ENCODE peak calls at places on chromosomes 11 and 22, in five cellular contexts. Q, G, I, O and D are unnamed samples.
A peak's percentile ranks its signal among the peaks of the same experiment; 100 is the strongest.

GRCh38 chr11:35540526-35540925 is 15.1 kb upstream of the PAMR1 start:
- DNase-seq in Q (no peak), O (no peak), I (no peak), G (no peak), D (no peak)

GRCh38 chr11:108027057-108027456 is 18.4 kb downstream of the CUL5 start:
- DNase-seq in I (peak; percentile 43), Q (no peak), G (no peak), O (no peak), D (no peak)

GRCh38 chr11:31412946-31413345 is 43.3 kb downstream of the DNAJC24 start:
- DNase-seq in Q (no peak), I (no peak), G (no peak), O (no peak), D (no peak)

GRCh38 chr22:44758354-44758969 is 6.1 kb downstream of the ARHGAP8 start:
- DNase-seq in I (no peak), Q (no peak), G (no peak), O (no peak), D (no peak)

GRCh38 chr11:31805629-31806185 is 5.4 kb downstream of the PAX6 start:
- DNase-seq in Q (no peak), I (peak; percentile 80), O (no peak), G (no peak), D (no peak)

GRCh38 chr22:42172385-42173172 is 42.0 kb upstream of the CYP2D6 start:
- DNase-seq in I (no peak), Q (no peak), G (peak; percentile 74), O (no peak), D (no peak)

GRCh38 chr11:606245-606644 is 9.5 kb downstream of the IRF7 start:
- DNase-seq in O (no peak), G (no peak), I (no peak), Q (no peak), D (no peak)

GRCh38 chr22:43848366-43849171 is 13.7 kb downstream of the SULT4A1 start:
- DNase-seq in G (no peak), O (peak; percentile 4), I (peak; percentile 57), Q (no peak), D (no peak)

GRCh38 chr11:111913997-111914396 is 1.5 kb downstream of the HSPB2 start:
- DNase-seq in G (peak; percentile 46), O (no peak), Q (no peak), I (no peak), D (no peak)

GRCh38 chr11:12469451-12469850 is 92.1 kb downstream of the PARVA start:
- DNase-seq in Q (no peak), G (no peak), I (no peak), O (no peak), D (no peak)
- H3K27ac ChIP-seq in Q (no peak overlapping the region), G (no peak overlapping the region), I (no peak overlapping the region), O (no peak overlapping the region), D (no peak overlapping the region)

DNA sequence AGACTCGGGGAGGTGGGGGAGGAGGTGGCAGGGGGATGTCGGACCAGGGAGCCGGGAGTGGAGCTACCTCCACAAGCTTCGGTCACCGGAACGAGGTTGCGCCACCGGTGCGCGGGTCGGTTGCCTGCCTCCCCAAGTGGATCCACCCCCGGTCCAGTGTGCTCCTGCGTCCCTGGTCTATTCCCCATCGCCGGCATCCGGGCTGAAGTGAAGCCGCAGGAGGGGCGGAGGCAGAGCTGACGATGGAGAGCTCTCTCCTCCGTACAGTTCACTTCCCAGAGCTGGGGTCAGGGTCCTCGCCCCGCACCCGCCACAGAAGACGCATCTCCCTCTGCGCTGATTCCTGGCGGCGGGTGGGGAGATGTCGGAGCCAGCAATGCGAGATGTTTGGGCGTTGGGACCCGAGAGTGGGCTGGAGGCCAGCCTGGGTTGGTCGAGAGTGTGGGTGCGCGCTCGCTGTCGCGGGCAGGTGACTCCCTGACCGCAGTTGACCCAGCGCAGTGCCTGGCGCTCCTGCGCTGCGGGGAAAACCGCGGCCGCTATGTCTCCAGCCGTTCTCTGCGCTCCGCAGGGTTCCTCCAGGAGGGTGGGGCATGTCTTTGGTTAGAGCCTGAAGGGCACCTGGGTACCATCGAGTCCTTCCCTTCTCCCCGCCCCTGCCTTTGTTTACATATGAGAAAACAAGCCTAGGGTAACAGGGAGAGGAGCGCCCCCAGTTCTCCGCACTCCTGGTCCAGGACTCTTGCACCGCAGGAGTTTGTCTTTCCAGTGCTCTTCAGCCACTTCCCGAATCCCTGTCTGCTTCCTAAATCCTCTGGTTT is 1.7 kb downstream of the C11orf96 start:
- DNase-seq in G (no peak), Q (peak; percentile 72), O (no peak), I (peak; percentile 43), D (no peak)
- TF ChIP-seq EZH2 in G (no peak), Q (peak; percentile 75), O (no peak), I (peak; percentile 74), D (peak; percentile 74)

GRCh38 chr11:47163198-47163597 is 13.5 kb downstream of the ARFGAP2 start:
- DNase-seq in I (no peak), Q (no peak), O (no peak), G (no peak), D (no peak)

GRCh38 chr11:47160753-47161133 is 15.9 kb downstream of the ARFGAP2 start:
- DNase-seq in O (no peak), G (no peak), Q (no peak), I (peak; percentile 30), D (no peak)

GRCh38 chr11:47162426-47162825 is 14.3 kb downstream of the ARFGAP2 start:
- DNase-seq in O (no peak), Q (no peak), I (no peak), G (no peak), D (no peak)

GRCh38 chr11:47161890-47162289 is 14.8 kb downstream of the ARFGAP2 start:
- DNase-seq in I (no peak), G (no peak), O (no peak), Q (no peak), D (no peak)

GRCh38 chr11:47161134-47161854 is 15.4 kb downstream of the ARFGAP2 start:
- DNase-seq in Q (peak; percentile 90), I (peak; percentile 93), G (peak; percentile 63), O (no peak), D (no peak)
- TF ChIP-seq POLR2AphosphoS5 in Q (no peak), I (no peak), G (no peak), O (no peak), D (no peak)

GRCh38 chr22:22410121-22410520 is 98.4 kb downstream of the ZNF280B start:
- DNase-seq in I (no peak), Q (no peak), O (no peak), G (no peak), D (no peak)

GRCh38 chr22:22414266-22414665 is 94.3 kb downstream of the ZNF280B start:
- DNase-seq in G (no peak), O (no peak), Q (no peak), I (no peak), D (no peak)

GRCh38 chr22:22408731-22409696 is 99.5 kb downstream of the ZNF280B start:
- DNase-seq in Q (peak; percentile 69), G (peak; percentile 45), O (peak; percentile 33), I (peak; percentile 74), D (no peak)

GRCh38 chr22:22408269-22408668 is 100.3 kb downstream of the ZNF280B start:
- DNase-seq in G (no peak), I (no peak), O (no peak), Q (no peak), D (no peak)

GRCh38 chr22:22410677-22411076 is 97.9 kb downstream of the ZNF280B start:
- DNase-seq in I (no peak), O (no peak), Q (no peak), G (no peak), D (no peak)
- H3K27ac ChIP-seq in I (no peak overlapping the region), O (no peak overlapping the region), Q (no peak overlapping the region), G (no peak overlapping the region), D (no peak overlapping the region)

GRCh38 chr22:26168934-26169311 is 339 bp upstream of the SEZ6L start:
- DNase-seq in O (no peak), G (no peak), I (no peak), Q (no peak), D (no peak)
- TF ChIP-seq EZH2 in O (no peak), G (peak; percentile 44), I (no peak), Q (no peak), D (no peak)

GRCh38 chr11:61162092-61162935 is 1.1 kb upstream of the VPS37C start:
- DNase-seq in O (peak; percentile 82), I (peak; percentile 57), Q (no peak), G (peak; percentile 69), D (no peak)

GRCh38 chr11:61157743-61158142 is 3.5 kb downstream of the VPS37C start:
- DNase-seq in O (no peak), Q (no peak), G (no peak), I (peak; percentile 32), D (no peak)

GRCh38 chr11:61161190-61162091 is at the start of gene VPS37C:
- DNase-seq in Q (peak; percentile 96), I (peak; percentile 91), O (peak; percentile 76), G (peak; percentile 69), D (no peak)

GRCh38 chr11:61158691-61159381 is 2.4 kb downstream of the VPS37C start:
- DNase-seq in I (no peak), Q (no peak), O (no peak), G (no peak), D (no peak)

DNA sequence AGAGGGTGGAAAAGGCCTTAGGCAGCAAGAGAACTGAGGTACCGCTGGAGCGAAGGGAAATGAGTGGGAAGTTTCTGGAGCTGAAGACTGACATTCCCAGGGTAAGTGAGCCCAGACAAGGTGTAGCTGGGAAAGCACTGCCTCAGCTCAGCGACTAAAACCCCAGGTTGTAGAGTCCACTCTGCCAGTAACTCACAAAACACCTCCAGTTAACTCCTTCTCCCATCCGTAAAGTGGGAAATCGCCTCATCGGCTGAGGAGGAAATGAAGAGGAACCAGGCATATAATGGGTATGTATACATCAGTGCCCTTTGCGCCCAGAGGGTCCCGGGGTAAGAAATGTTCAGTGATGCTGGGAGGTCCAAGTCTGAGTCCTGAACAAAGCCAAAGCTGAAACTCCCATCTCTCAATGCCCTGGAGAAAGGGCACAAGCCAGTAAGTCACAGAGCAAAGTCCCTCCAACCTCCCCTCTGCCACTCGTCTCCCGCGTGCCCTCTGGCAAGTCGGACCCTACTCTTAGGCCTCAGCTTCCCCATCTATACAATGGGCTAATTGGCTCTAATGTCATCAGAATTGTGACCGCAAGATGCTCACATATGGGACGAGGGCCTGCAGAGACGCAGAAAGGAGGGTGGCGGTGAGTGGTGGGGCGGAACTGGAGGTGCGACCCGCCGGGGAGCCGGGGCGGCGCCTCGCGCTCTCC is 588 bp downstream of the VPS37C start:
- DNase-seq in G (no peak), Q (peak; percentile 55), I (no peak), O (no peak), D (no peak)
- TF ChIP-seq POLR2AphosphoS5 in G (peak; percentile 57), Q (no peak), I (no peak), O (no peak), D (no peak)